ENCODE peak calls at places on chromosomes 4 and X, in four cellular contexts. One of them, this sample, is unnamed.

GRCh38 chr4:165784672-165785071 is 88.4 kb upstream of the TLL1 start:
- DNase-seq in HepG2: no peak
- DNase-seq in K562: no peak
- DNase-seq in GM12878: no peak
- DNase-seq in this sample: no peak

GRCh38 chr4:1365271-1366178 is 18.5 kb downstream of the UVSSA start:
- DNase-seq in HepG2: no peak
- DNase-seq in K562: no peak
- DNase-seq in GM12878: no peak
- DNase-seq in this sample: peak

GRCh38 chrX:151816914-151817313 is 82.4 kb downstream of the CNGA2 start:
- DNase-seq in HepG2: no peak
- DNase-seq in K562: no peak
- DNase-seq in GM12878: no peak
- DNase-seq in this sample: no peak

GRCh38 chrX:151703487-151703886 is 8.2 kb downstream of the PRRG3 start:
- DNase-seq in HepG2: no peak
- DNase-seq in K562: no peak
- DNase-seq in GM12878: no peak
- DNase-seq in this sample: no peak

GRCh38 chr4:23770011-23770410 is 119.8 kb downstream of the PPARGC1A start:
- DNase-seq in HepG2: no peak
- DNase-seq in K562: no peak
- DNase-seq in GM12878: no peak
- DNase-seq in this sample: no peak

GRCh38 chr4:107036602-107037151 is 564 bp upstream of the DKK2 start:
- DNase-seq in HepG2: no peak
- DNase-seq in K562: no peak
- DNase-seq in GM12878: no peak
- DNase-seq in this sample: no peak

GRCh38 chrX:13742397-13743176 is 8.0 kb downstream of the OFD1 start:
- DNase-seq in HepG2: peak
- DNase-seq in K562: no peak
- DNase-seq in GM12878: peak
- DNase-seq in this sample: no peak

GRCh38 chrX:23773601-23774175 is 9.3 kb upstream of the SAT1 start:
- DNase-seq in HepG2: no peak
- DNase-seq in K562: no peak
- DNase-seq in GM12878: peak
- DNase-seq in this sample: no peak

GRCh38 chrX:133637765-133638164 is 222.5 kb upstream of the GPC4 start:
- DNase-seq in HepG2: no peak
- DNase-seq in K562: no peak
- DNase-seq in GM12878: no peak
- DNase-seq in this sample: no peak

GRCh38 chr4:3268395-3269104 is 19.6 kb downstream of the MSANTD1 start:
- DNase-seq in HepG2: no peak
- DNase-seq in K562: no peak
- DNase-seq in GM12878: no peak
- DNase-seq in this sample: no peak

GRCh38 chr4:140755811-140756291 is 334 bp downstream of the TBC1D9 start:
- DNase-seq in HepG2: no peak
- DNase-seq in K562: no peak
- DNase-seq in GM12878: no peak
- DNase-seq in this sample: peak

GRCh38 chrX:130110379-130111219 is at the start of gene ELF4:
- DNase-seq in HepG2: no peak
- DNase-seq in K562: peak
- DNase-seq in GM12878: no peak
- DNase-seq in this sample: peak

GRCh38 chr4:165813606-165814005 is 59.4 kb upstream of the TLL1 start:
- DNase-seq in HepG2: no peak
- DNase-seq in K562: no peak
- DNase-seq in GM12878: no peak
- DNase-seq in this sample: no peak

GRCh38 chr4:548976-549375 is 27.1 kb downstream of the TMEM271 start:
- DNase-seq in HepG2: no peak
- DNase-seq in K562: no peak
- DNase-seq in GM12878: no peak
- DNase-seq in this sample: no peak

GRCh38 chr4:162499478-162499877 is 335.7 kb upstream of the FSTL5 start:
- DNase-seq in HepG2: no peak
- DNase-seq in K562: no peak
- DNase-seq in GM12878: no peak
- DNase-seq in this sample: no peak

GRCh38 chrX:110163488-110163887 is 154.4 kb downstream of the AMMECR1 start:
- DNase-seq in HepG2: no peak
- DNase-seq in K562: no peak
- DNase-seq in GM12878: no peak
- DNase-seq in this sample: no peak

GRCh38 chr4:113987382-113987930 is 8.0 kb upstream of the ARSJ start:
- DNase-seq in HepG2: no peak
- DNase-seq in K562: no peak
- DNase-seq in GM12878: no peak
- DNase-seq in this sample: no peak

GRCh38 chrX:112704226-112704625 is 24.5 kb upstream of the LHFPL1 start:
- DNase-seq in HepG2: no peak
- DNase-seq in K562: no peak
- DNase-seq in GM12878: no peak
- DNase-seq in this sample: no peak

GRCh38 chrX:79592259-79592658 is 225.1 kb upstream of the ITM2A start:
- DNase-seq in HepG2: no peak
- DNase-seq in K562: no peak
- DNase-seq in GM12878: no peak
- DNase-seq in this sample: no peak

GRCh38 chrX:41909068-41909467 is 14.3 kb downstream of the CASK start:
- DNase-seq in HepG2: no peak
- DNase-seq in K562: no peak
- DNase-seq in GM12878: no peak
- DNase-seq in this sample: no peak

GRCh38 chrX:135331525-135331924 is 22.2 kb downstream of the ETDC start:
- DNase-seq in HepG2: no peak
- DNase-seq in K562: no peak
- DNase-seq in GM12878: no peak
- DNase-seq in this sample: no peak

GRCh38 chr4:25157071-25157470 is 3.2 kb downstream of the SEPSECS start:
- DNase-seq in HepG2: no peak
- DNase-seq in K562: no peak
- DNase-seq in GM12878: no peak
- DNase-seq in this sample: no peak

GRCh38 chr4:25160714-25161598 is 707 bp upstream of the SEPSECS start:
- DNase-seq in HepG2: peak
- DNase-seq in K562: peak
- DNase-seq in GM12878: no peak
- DNase-seq in this sample: no peak

GRCh38 chr4:25159837-25160713 is at the start of gene SEPSECS:
- DNase-seq in HepG2: peak
- DNase-seq in K562: peak
- DNase-seq in GM12878: peak
- DNase-seq in this sample: peak

GRCh38 chr4:25161599-25161960 is 1.3 kb upstream of the SEPSECS start:
- DNase-seq in HepG2: no peak
- DNase-seq in K562: no peak
- DNase-seq in GM12878: no peak
- DNase-seq in this sample: no peak

GRCh38 chr4:25158817-25159216 is 1.4 kb downstream of the SEPSECS start:
- DNase-seq in HepG2: no peak
- DNase-seq in K562: no peak
- DNase-seq in GM12878: no peak
- DNase-seq in this sample: no peak
- TF ChIP-seq TCF7 in HepG2: no peak
- TF ChIP-seq TCF7 in K562: no peak
- TF ChIP-seq TCF7 in GM12878: no peak
- TF ChIP-seq TCF7 in this sample: no peak

GRCh38 chrX:40085714-40086113 is 12.0 kb downstream of the BCOR start:
- DNase-seq in HepG2: no peak
- DNase-seq in K562: no peak
- DNase-seq in GM12878: no peak
- DNase-seq in this sample: no peak
- TF ChIP-seq TCF7 in HepG2: no peak
- TF ChIP-seq TCF7 in K562: no peak
- TF ChIP-seq TCF7 in GM12878: no peak
- TF ChIP-seq TCF7 in this sample: no peak

DNA sequence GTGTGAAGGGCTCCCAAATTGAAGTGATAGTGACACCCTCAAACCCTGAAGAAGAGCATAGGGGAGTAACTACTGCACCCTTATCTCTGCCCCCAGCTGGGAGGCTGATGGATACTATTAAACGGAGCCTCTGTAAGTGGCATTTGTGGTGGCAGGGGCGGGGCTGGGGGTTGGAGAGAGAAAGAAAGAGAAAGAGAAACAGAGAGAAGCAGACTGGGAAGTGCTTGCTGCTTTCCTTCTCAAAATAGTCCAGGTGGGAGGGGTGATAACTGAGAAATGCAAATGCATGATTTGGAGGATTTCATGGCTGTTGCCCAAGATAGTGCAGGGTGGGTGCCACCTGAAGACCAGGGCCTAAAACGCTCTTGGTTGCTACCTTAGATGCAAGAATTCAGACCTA is 253.5 kb upstream of the GATB start:
- DNase-seq in HepG2: no peak
- DNase-seq in K562: no peak
- DNase-seq in GM12878: peak
- DNase-seq in this sample: no peak
- TF ChIP-seq TCF7 in HepG2: no peak
- TF ChIP-seq TCF7 in K562: no peak
- TF ChIP-seq TCF7 in GM12878: no peak
- TF ChIP-seq TCF7 in this sample: no peak

GRCh38 chr4:73311428-73311827 is 52.8 kb upstream of the ANKRD17 start:
- DNase-seq in HepG2: peak
- DNase-seq in K562: no peak
- DNase-seq in GM12878: no peak
- DNase-seq in this sample: no peak
- TF ChIP-seq TCF7 in HepG2: no peak
- TF ChIP-seq TCF7 in K562: no peak
- TF ChIP-seq TCF7 in GM12878: no peak
- TF ChIP-seq TCF7 in this sample: no peak

GRCh38 chrX:15718283-15718970 is 19.6 kb upstream of the CA5B start:
- DNase-seq in HepG2: peak
- DNase-seq in K562: no peak
- DNase-seq in GM12878: no peak
- DNase-seq in this sample: no peak
- TF ChIP-seq TCF7 in HepG2: no peak
- TF ChIP-seq TCF7 in K562: no peak
- TF ChIP-seq TCF7 in GM12878: no peak
- TF ChIP-seq TCF7 in this sample: no peak

DNA sequence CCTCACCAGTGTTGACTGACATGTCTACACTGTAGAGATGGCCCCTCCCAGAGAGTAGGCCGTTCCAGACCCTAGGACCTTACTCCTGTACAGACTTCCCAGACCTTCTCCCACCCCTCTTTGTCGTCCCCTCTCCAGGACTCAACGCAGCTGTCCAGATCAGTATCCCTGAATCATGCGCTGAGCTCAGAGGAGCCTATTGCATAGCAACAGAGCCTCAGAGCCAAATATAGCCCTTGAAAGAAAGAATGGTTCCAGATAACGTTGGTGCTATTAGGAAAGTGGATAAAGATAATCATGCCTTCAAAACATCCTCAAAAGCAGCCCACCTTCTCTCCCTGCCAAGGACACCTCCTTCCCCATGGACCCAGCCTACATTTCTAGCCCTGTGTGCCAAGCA is 27.8 kb upstream of the NXF3 start:
- DNase-seq in HepG2: no peak
- DNase-seq in K562: no peak
- DNase-seq in GM12878: no peak
- DNase-seq in this sample: no peak
- TF ChIP-seq TCF7 in HepG2: no peak
- TF ChIP-seq TCF7 in K562: no peak
- TF ChIP-seq TCF7 in GM12878: no peak
- TF ChIP-seq TCF7 in this sample: no peak

GRCh38 chr4:20422398-20422797 is 170.7 kb downstream of the SLIT2 start:
- DNase-seq in HepG2: peak
- DNase-seq in K562: peak
- DNase-seq in GM12878: no peak
- DNase-seq in this sample: peak

GRCh38 chr4:20421586-20421985 is 169.9 kb downstream of the SLIT2 start:
- DNase-seq in HepG2: no peak
- DNase-seq in K562: no peak
- DNase-seq in GM12878: no peak
- DNase-seq in this sample: no peak

GRCh38 chr4:20416800-20417199 is 165.1 kb downstream of the SLIT2 start:
- DNase-seq in HepG2: no peak
- DNase-seq in K562: no peak
- DNase-seq in GM12878: no peak
- DNase-seq in this sample: no peak

GRCh38 chr4:20420916-20421315 is 169.2 kb downstream of the SLIT2 start:
- DNase-seq in HepG2: no peak
- DNase-seq in K562: no peak
- DNase-seq in GM12878: no peak
- DNase-seq in this sample: no peak

DNA sequence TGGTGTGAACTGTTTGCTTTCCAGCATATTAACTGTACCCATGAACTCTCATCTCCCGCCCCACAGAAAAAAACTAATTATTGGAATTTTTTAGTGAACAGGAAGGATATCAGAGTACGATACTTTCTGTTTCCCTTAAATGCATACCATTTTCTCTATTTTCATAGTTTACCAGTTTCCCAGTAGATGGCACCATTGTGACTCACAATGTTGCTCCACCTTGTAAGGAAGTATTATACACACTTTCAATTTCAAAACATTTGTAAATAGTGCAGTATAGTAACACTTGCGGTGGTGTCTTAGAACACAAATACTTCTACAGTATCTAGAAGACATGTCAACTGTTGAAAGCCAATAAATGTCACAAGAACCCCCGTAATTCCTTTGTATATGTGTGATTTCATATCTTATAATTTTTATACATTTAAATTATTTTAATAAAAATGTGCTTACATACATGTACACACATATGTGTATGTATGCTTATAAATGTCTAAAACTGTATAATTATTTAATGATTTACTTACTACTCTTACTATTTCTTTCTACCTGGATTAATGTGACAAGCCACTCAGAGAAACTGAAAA is 167.3 kb downstream of the SLIT2 start:
- DNase-seq in HepG2: peak
- DNase-seq in K562: no peak
- DNase-seq in GM12878: peak
- DNase-seq in this sample: no peak
- TF ChIP-seq TCF7 in HepG2: no peak
- TF ChIP-seq TCF7 in K562: no peak
- TF ChIP-seq TCF7 in GM12878: no peak
- TF ChIP-seq TCF7 in this sample: no peak

This sample was measured in WTC11.